ENCODE peak calls at places on chromosomes 1 and 21, in seven cellular contexts. P, Z, C, V, S, U and E are unnamed samples.

GRCh38 chr1:167057297-167057688 is 32.9 kb downstream of the GPA33 start:
- DNase-seq in P (no peak), Z (peak), C (peak), V (peak), S (no peak), U (peak), E (peak)

GRCh38 chr21:15908187-15908586 is 178.4 kb downstream of the USP25 start:
- DNase-seq in P (no peak), Z (no peak), C (peak), V (no peak), S (no peak), U (peak), E (no peak)

GRCh38 chr1:167617100-167617949 is 12.7 kb upstream of the RCSD1 start:
- DNase-seq in P (no peak), Z (peak), C (no peak), V (no peak), S (no peak), U (peak), E (peak)

GRCh38 chr21:23452384-23453083 is 2154.7 kb downstream of the MRPL39 start:
- DNase-seq in P (no peak), Z (peak), C (no peak), V (no peak), S (no peak), U (no peak), E (peak)

GRCh38 chr1:19210772-19211549 is 895 bp upstream of the UBR4 start:
- DNase-seq in P (no peak), Z (peak), C (no peak), V (no peak), S (no peak), U (peak), E (peak)

GRCh38 chr1:9248341-9249262 is 14.0 kb downstream of the H6PD start:
- DNase-seq in P (no peak), Z (no peak), C (no peak), V (no peak), S (no peak), U (no peak), E (no peak)

GRCh38 chr1:206921772-206922265 is at the start of gene FCMR:
- DNase-seq in P (no peak), Z (peak), C (no peak), V (no peak), S (no peak), U (no peak), E (peak)

GRCh38 chr1:211305044-211305443 is 21.6 kb upstream of the TRAF5 start:
- DNase-seq in P (no peak), Z (no peak), C (no peak), V (no peak), S (no peak), U (peak), E (peak)

GRCh38 chr1:201262963-201263608 is 20.2 kb upstream of the PKP1 start:
- DNase-seq in P (no peak), Z (no peak), C (no peak), V (no peak), S (no peak), U (no peak), E (peak)

GRCh38 chr1:227777646-227778045 is 37.8 kb upstream of the PRSS38 start:
- DNase-seq in P (no peak), Z (no peak), C (no peak), V (no peak), S (no peak), U (no peak), E (no peak)

GRCh38 chr1:12654004-12654567 is 10.2 kb downstream of the AADACL4 start:
- DNase-seq in P (no peak), Z (no peak), C (no peak), V (no peak), S (no peak), U (no peak), E (no peak)